ENCODE peak calls at places on chromosomes 16 and 17, in nine cellular contexts. K is transverse colon, V is body of pancreas, R is stomach, O is ovary, H is K562, M is erythroblast, N is lower leg skin, J is NB4. W is an unnamed sample.

GRCh38 chr16:64654137-64654652 is 467.7 kb downstream of the CDH11 start:
- DNase-seq in N (no peak), H (no peak), O (no peak), R (no peak), J (no peak), V (no peak), K (no peak), M (no peak), W (no peak)

GRCh38 chr16:22977294-22977697 is 163.3 kb downstream of the HS3ST2 start:
- DNase-seq in J (peak), K (no peak), V (no peak), N (no peak), H (no peak), M (peak), R (no peak), O (no peak), W (no peak)

GRCh38 chr17:52202572-52202876 is 44.0 kb upstream of the CA10 start:
- DNase-seq in M (no peak), R (no peak), V (no peak), K (no peak), J (no peak), H (no peak), N (no peak), O (no peak), W (no peak)

GRCh38 chr17:18246880-18247612 is 11.5 kb downstream of the FLII start:
- DNase-seq in N (peak), K (peak), M (peak), V (peak), R (peak), H (peak), J (peak), O (peak), W (peak)

GRCh38 chr17:78674156-78674555 is 97.0 kb upstream of the DNAH17 start:
- DNase-seq in H (no peak), O (no peak), J (no peak), M (no peak), N (no peak), V (no peak), R (no peak), K (no peak), W (no peak)

GRCh38 chr17:71934520-71934919 is 186.3 kb upstream of the SOX9 start:
- DNase-seq in O (no peak), V (no peak), R (no peak), N (no peak), J (no peak), M (no peak), K (no peak), H (no peak), W (no peak)

GRCh38 chr17:9566067-9566466 is 9.6 kb downstream of the STX8 start:
- DNase-seq in K (no peak), M (no peak), H (no peak), N (no peak), O (no peak), R (no peak), V (no peak), J (no peak), W (no peak)

GRCh38 chr17:31509095-31509804 is 117.8 kb downstream of the RAB11FIP4 start:
- DNase-seq in O (no peak), K (no peak), V (no peak), N (no peak), R (no peak), H (no peak), M (no peak), J (no peak), W (no peak)

GRCh38 chr17:31842416-31843381 is 16.3 kb downstream of the COPRS start:
- DNase-seq in V (peak), M (peak), N (peak), J (peak), K (peak), O (peak), R (peak), H (peak), W (peak)

GRCh38 chr16:69105501-69106361 is at the start of gene HAS3:
- DNase-seq in K (peak), H (peak), M (peak), R (peak), J (peak), O (peak), N (peak), V (peak), W (peak)

GRCh38 chr17:2050871-2051387 is 4.0 kb upstream of the HIC1 start:
- DNase-seq in O (peak), H (no peak), M (peak), K (peak), R (peak), N (no peak), J (no peak), V (no peak), W (no peak)

GRCh38 chr16:48613061-48613957 is 3.3 kb upstream of the N4BP1 start:
- DNase-seq in H (no peak), O (no peak), J (peak), N (no peak), R (peak), M (no peak), V (no peak), K (peak), W (peak)

GRCh38 chr17:81295678-81296381 is 723 bp upstream of the SLC38A10 start:
- DNase-seq in J (peak), H (peak), V (peak), M (peak), N (no peak), O (no peak), R (peak), K (peak), W (no peak)

GRCh38 chr17:47208744-47209488 is at the start of gene MYL4:
- DNase-seq in J (no peak), M (peak), H (peak), K (no peak), R (no peak), N (no peak), V (no peak), O (no peak), W (no peak)

GRCh38 chr17:42548070-42548837 is 4.5 kb upstream of the HSD17B1 start:
- DNase-seq in M (peak), H (no peak), K (peak), N (no peak), V (peak), O (peak), J (no peak), R (peak), W (peak)

GRCh38 chr17:65254166-65254565 is 117.0 kb downstream of the RGS9 start:
- DNase-seq in J (no peak), K (no peak), M (no peak), O (no peak), H (no peak), R (no peak), V (no peak), N (no peak), W (no peak)

GRCh38 chr17:31113939-31114338 is 19.2 kb downstream of the NF1 start:
- DNase-seq in M (no peak), R (no peak), J (no peak), K (no peak), N (no peak), V (no peak), O (no peak), H (no peak), W (no peak)

GRCh38 chr17:12180644-12181261 is 160.1 kb downstream of the MAP2K4 start:
- DNase-seq in J (peak), M (peak), N (no peak), H (peak), K (peak), R (no peak), O (peak), V (peak), W (no peak)

GRCh38 chr16:87180069-87180468 is 137.1 kb downstream of the C16orf95 start:
- DNase-seq in V (no peak), O (no peak), M (no peak), K (no peak), R (no peak), H (no peak), N (no peak), J (no peak), W (no peak)

GRCh38 chr17:16428098-16428882 is 12.9 kb downstream of the TRPV2 start:
- DNase-seq in H (peak), N (no peak), K (peak), O (no peak), R (peak), V (peak), J (peak), M (peak), W (peak)

GRCh38 chr17:79023886-79024771 is at the start of gene C1QTNF1:
- DNase-seq in J (peak), N (no peak), V (peak), M (no peak), K (peak), O (peak), H (no peak), R (peak), W (peak)

GRCh38 chr17:76107507-76107906 is 3.9 kb upstream of the EXOC7 start:
- DNase-seq in M (peak), J (peak), O (no peak), V (no peak), K (no peak), N (no peak), R (no peak), H (no peak), W (no peak)

GRCh38 chr17:39727556-39727955 is 2.8 kb downstream of the MIEN1 start:
- DNase-seq in M (no peak), J (no peak), R (no peak), H (no peak), K (no peak), O (no peak), N (no peak), V (no peak), W (no peak)

GRCh38 chr17:39730095-39730921 is at the start of gene MIEN1:
- DNase-seq in K (peak), V (peak), R (peak), M (peak), H (peak), O (peak), J (peak), N (peak), W (peak)

GRCh38 chr17:39726617-39727016 is 3.7 kb downstream of the MIEN1 start:
- DNase-seq in R (no peak), O (no peak), K (no peak), V (no peak), N (no peak), J (no peak), M (no peak), H (no peak), W (no peak)

GRCh38 chr17:39732586-39732985 is 2.3 kb upstream of the MIEN1 start:
- DNase-seq in R (no peak), J (no peak), V (no peak), O (no peak), H (no peak), M (no peak), N (no peak), K (no peak), W (no peak)

DNA sequence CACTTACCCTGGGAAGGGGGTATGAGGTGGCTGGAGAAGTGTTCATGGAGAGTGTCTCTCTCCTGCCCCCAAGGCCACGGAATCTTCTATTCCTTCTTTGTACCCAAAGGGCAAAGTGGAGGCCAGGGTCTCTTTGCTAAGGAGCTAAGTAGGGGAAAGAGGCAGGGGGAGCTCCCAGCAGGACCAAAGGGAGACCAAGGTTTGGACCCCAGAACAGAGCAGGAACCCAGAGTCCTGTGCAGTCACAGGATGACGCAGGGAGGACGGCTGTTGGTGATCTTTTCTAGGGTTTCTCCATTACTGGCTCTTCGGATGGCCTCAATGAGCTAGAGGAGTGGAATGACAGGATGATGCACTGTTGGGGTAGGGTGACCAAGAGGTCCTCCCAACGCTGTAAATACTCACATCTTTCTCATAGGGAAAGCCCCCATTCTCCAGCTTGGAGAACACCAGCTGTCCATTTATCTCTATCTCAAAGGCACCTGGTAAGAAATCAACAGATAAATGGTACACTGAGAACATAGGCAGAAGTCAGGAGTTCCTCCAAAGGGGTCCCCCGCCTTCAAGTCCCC is 966 bp downstream of the MIEN1 start:
- DNase-seq in N (no peak), K (no peak), M (no peak), O (no peak), H (no peak), V (no peak), R (no peak), J (no peak), W (no peak)
- TF ChIP-seq POLR2A in N (no peak), K (no peak), M (no peak), O (no peak), H (no peak), V (no peak), R (no peak), J (no peak), W (no peak)

DNA sequence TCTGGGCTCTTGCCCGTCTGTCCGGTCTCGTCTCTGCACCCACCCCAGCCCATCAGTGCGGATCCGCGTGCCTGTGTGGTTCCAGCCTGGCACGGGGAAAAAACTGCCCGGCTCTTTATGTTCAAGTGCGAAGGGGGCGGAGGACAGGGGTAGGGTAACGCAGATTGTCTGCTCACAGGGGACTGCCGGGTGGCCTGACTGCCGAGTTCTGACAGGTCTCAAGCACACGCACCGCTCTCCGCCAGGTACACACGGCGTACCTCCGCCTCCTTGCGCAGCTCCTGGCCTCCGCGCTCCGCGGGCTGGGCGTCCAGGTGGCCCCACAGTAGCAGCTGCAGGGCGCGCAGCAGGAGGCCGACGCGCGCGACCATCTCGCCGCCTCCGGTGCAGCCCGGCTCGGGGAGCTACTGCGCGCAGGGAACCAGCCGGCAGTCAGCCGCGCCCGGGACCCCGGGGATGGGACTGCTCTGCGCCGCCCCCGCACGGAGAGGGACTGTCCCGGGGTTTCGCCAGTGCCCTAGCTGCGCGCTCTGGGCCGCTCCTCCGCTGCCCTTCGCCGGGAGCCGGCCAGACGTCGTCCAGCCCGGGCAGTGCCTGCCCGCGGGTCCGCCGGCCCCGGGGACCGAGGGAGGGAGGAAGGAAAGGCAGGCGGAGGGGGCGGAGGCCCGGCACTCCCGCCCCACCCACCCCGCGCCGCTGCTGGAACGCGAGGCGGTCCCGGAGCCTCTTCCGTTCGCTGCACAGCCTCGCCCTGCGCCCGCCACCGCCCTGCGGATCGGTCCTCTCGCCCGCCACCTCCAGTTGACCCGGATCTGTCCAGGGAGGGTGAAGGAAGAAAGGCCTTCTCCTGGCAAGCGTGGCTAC is at the start of gene MMP28:
- DNase-seq in M (peak), V (peak), O (no peak), K (peak), H (peak), J (peak), R (peak), N (no peak), W (peak)
- TF ChIP-seq POLR2A in M (no peak), V (no peak), O (no peak), K (peak), H (no peak), J (no peak), R (no peak), N (no peak), W (no peak)

GRCh38 chr16:56356276-56357241 is 68.8 kb downstream of the AMFR start:
- DNase-seq in O (peak), N (peak), M (peak), K (peak), V (peak), J (peak), R (peak), H (peak), W (peak)

GRCh38 chr16:56355786-56356275 is 69.5 kb downstream of the AMFR start:
- DNase-seq in R (peak), K (peak), O (peak), J (no peak), M (peak), N (no peak), V (no peak), H (peak), W (peak)

GRCh38 chr16:56357765-56358322 is 67.5 kb downstream of the AMFR start:
- DNase-seq in M (no peak), V (peak), H (no peak), J (peak), R (peak), O (no peak), N (no peak), K (peak), W (no peak)

GRCh38 chr16:56355221-56355620 is 70.1 kb downstream of the AMFR start:
- DNase-seq in O (peak), V (no peak), M (no peak), H (no peak), J (no peak), K (no peak), N (no peak), R (peak), W (no peak)

DNA sequence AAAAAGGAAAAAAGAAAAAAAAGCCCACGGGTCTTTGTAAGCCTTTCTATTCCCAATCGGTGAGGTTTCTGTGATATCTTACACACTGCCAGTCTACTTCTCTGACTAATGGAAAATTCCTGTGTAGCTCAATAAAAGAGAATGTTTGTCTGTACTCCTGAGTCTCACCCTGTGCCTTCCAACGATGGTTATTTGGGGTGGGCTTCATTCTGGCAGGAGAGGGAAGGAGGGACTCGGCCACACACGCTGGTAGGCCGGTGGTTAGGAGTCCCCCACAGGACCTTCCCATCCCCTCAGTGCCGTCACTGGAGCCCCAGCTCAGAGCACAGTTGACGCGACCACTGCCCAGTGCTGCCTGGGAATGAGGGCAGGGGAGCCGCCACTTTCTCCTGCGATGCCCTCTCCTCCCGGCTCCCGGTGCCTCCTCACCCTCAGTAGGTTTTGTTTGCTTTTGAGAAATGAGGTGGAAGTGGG is 68.0 kb downstream of the AMFR start:
- DNase-seq in N (no peak), O (no peak), M (no peak), R (peak), V (peak), J (no peak), K (peak), H (no peak), W (peak)
- TF ChIP-seq POLR2A in N (no peak), O (no peak), M (no peak), R (no peak), V (no peak), J (no peak), K (no peak), H (no peak), W (no peak)

GRCh38 chr17:29526322-29526721 is 40.5 kb downstream of the ABHD15 start:
- DNase-seq in N (no peak), H (no peak), O (no peak), K (no peak), V (no peak), R (no peak), J (no peak), M (no peak), W (no peak)

DNA sequence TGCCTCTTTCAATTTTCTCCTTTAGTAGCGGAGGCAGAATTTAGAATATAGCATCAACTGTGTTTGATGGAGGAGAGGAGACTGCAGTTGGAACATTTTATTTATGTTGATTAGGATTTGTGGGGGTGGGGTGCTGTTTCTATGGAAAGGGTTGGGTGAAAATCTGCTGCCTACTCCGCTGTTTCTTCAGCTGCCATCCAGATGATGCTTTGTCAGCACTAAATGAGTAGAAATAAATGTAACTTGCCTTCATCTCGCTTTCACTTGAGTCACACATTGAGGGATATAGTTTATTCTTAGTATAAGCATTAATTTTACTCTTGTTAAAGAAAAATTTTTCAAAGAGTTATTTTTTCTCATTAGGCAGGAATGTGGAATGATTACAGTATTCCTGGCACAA is 42.1 kb downstream of the ABHD15 start:
- DNase-seq in M (no peak), H (no peak), J (no peak), N (no peak), V (no peak), K (no peak), R (no peak), O (no peak), W (no peak)
- TF ChIP-seq POLR2A in M (no peak), H (no peak), J (no peak), N (no peak), V (no peak), K (no peak), R (no peak), O (no peak), W (no peak)

GRCh38 chr17:77503916-77504651 is 363.3 kb downstream of the SEC14L1 start:
- DNase-seq in J (no peak), H (no peak), R (no peak), V (no peak), K (no peak), N (no peak), O (no peak), M (no peak), W (no peak)

GRCh38 chr17:77501751-77502625 is 361.2 kb downstream of the SEC14L1 start:
- DNase-seq in K (peak), R (no peak), H (no peak), J (no peak), V (no peak), N (no peak), M (no peak), O (no peak), W (no peak)

GRCh38 chr17:77504652-77505459 is 364.1 kb downstream of the SEC14L1 start:
- DNase-seq in J (no peak), O (no peak), K (no peak), H (no peak), V (no peak), R (no peak), M (no peak), N (no peak), W (no peak)

GRCh38 chr17:77502626-77503292 is 362.0 kb downstream of the SEC14L1 start:
- DNase-seq in R (no peak), M (no peak), H (no peak), O (no peak), J (no peak), V (no peak), N (no peak), K (peak), W (peak)

GRCh38 chr17:77503293-77503655 is 362.5 kb downstream of the SEC14L1 start:
- DNase-seq in O (no peak), H (no peak), N (no peak), V (no peak), J (no peak), K (no peak), R (no peak), M (no peak), W (no peak)
- TF ChIP-seq POLR2A in O (no peak), H (no peak), N (no peak), V (no peak), J (no peak), K (no peak), R (no peak), M (no peak), W (no peak)